ENCODE peak calls at places on chromosomes 16 and 17, in six cellular contexts. M is cardiac muscle cell, H is BJ, J is fibroblast of the aortic adventitia, O is COR-L47, U is HepG2. I is an unnamed sample.

GRCh38 chr17:36921131-36921851 is 16.0 kb upstream of the LHX1 start:
- DNase-seq in U (peak; percentile 23), M (peak; percentile 58), H (no peak), J (peak; percentile 55), O (no peak), I (no peak)

GRCh38 chr16:15494231-15494630 is 59.8 kb downstream of the BMERB1 start:
- DNase-seq in O (no peak), J (peak; percentile 61), M (no peak), H (no peak), U (peak; percentile 73), I (no peak)

GRCh38 chr17:28306954-28307401 is 12.0 kb upstream of the TMEM97 start:
- DNase-seq in M (no peak), U (no peak), H (no peak), O (no peak), J (no peak), I (no peak)

GRCh38 chr17:19004601-19005441 is at the start of gene FAM83G:
- DNase-seq in O (peak; percentile 18), J (peak; percentile 52), H (no peak), M (peak; percentile 49), U (peak; percentile 69), I (peak; percentile 5)

GRCh38 chr17:13182854-13183253 is 165.0 kb upstream of the ELAC2 start:
- DNase-seq in H (no peak), O (no peak), U (peak; percentile 46), M (no peak), J (no peak), I (peak; percentile 6)

GRCh38 chr17:43456661-43457361 is 27.0 kb upstream of the DHX8 start:
- DNase-seq in U (peak; percentile 100), J (no peak), O (no peak), H (no peak), M (no peak), I (no peak)

GRCh38 chr17:75983501-75984181 is 4.6 kb downstream of the TEN1 start:
- DNase-seq in O (no peak), H (no peak), U (no peak), J (peak; percentile 47), M (no peak), I (no peak)

GRCh38 chr16:48971571-48972071 is 310.0 kb downstream of the CBLN1 start:
- DNase-seq in U (no peak), J (no peak), O (no peak), H (no peak), M (no peak), I (peak; percentile 85)

GRCh38 chr17:19958023-19958422 is 19.6 kb downstream of the AKAP10 start:
- DNase-seq in M (no peak), H (peak; percentile 86), U (peak; percentile 31), J (peak; percentile 92), O (no peak), I (no peak)

GRCh38 chr17:2393954-2394749 is 6.7 kb downstream of the MNT start:
- DNase-seq in U (no peak), O (no peak), J (no peak), H (no peak), M (no peak), I (no peak)